ENCODE peak calls at places on chromosome 5, in six cellular contexts. S, J, D, M, I and Z are unnamed samples. For H3K4me1, the result is how much of the 10 kb centered on the place peaks cover.

GRCh38 chr5:114010362-114010761 is 351.5 kb upstream of the KCNN2 start:
- DNase-seq in S (no peak), J (peak), D (no peak), M (no peak), I (no peak), Z (no peak)

GRCh38 chr5:169647566-169647965 is 10.5 kb downstream of the DOCK2 start:
- DNase-seq in S (no peak), J (no peak), D (no peak), M (no peak), I (peak), Z (no peak)

GRCh38 chr5:133829786-133830185 is 138.6 kb downstream of the C5orf15 start:
- DNase-seq in S (no peak), J (no peak), D (no peak), M (no peak), I (no peak), Z (no peak)

GRCh38 chr5:2752059-2752874 is 790 bp upstream of the IRX2 start:
- DNase-seq in S (no peak), J (peak), D (no peak), M (peak), I (no peak), Z (no peak)

GRCh38 chr5:157544623-157544989 is 31.0 kb downstream of the ADAM19 start:
- DNase-seq in S (no peak), J (no peak), D (no peak), M (no peak), I (peak), Z (no peak)

GRCh38 chr5:133704411-133704810 is 92.1 kb upstream of the FSTL4 start:
- DNase-seq in S (no peak), J (no peak), D (no peak), M (no peak), I (no peak), Z (no peak)

GRCh38 chr5:177458912-177459350 is 12.3 kb downstream of the PRR7 start:
- DNase-seq in S (no peak), J (peak), D (no peak), M (peak), I (no peak), Z (no peak)

GRCh38 chr5:117013280-117013877 is 438.8 kb upstream of the SEMA6A start:
- DNase-seq in S (no peak), J (no peak), D (no peak), M (no peak), I (no peak), Z (no peak)

GRCh38 chr5:93929146-93929545 is 187.7 kb upstream of the POU5F2 start:
- DNase-seq in S (no peak), J (peak), D (no peak), M (no peak), I (no peak), Z (no peak)

GRCh38 chr5:167245871-167246270 is 1045.6 kb upstream of the WWC1 start:
- DNase-seq in S (no peak), J (no peak), D (no peak), M (no peak), I (no peak), Z (no peak)

GRCh38 chr5:68285857-68286611 is 70.5 kb downstream of the PIK3R1 start:
- DNase-seq in S (no peak), J (peak), D (no peak), M (peak), I (peak), Z (no peak)

GRCh38 chr5:109571785-109572184 is 117.9 kb upstream of the MAN2A1 start:
- DNase-seq in S (no peak), J (no peak), D (no peak), M (no peak), I (no peak), Z (no peak)

GRCh38 chr5:132202711-132203463 is 24.8 kb downstream of the P4HA2 start:
- DNase-seq in S (no peak), J (no peak), D (no peak), M (no peak), I (no peak), Z (no peak)

GRCh38 chr5:55742778-55743177 is 4.9 kb downstream of the DDX4 start:
- DNase-seq in S (no peak), J (no peak), D (no peak), M (no peak), I (no peak), Z (no peak)

GRCh38 chr5:6525910-6526309 is 77.3 kb downstream of the UBE2QL1 start:
- DNase-seq in S (peak), J (no peak), D (no peak), M (peak), I (no peak), Z (no peak)

GRCh38 chr5:57468481-57469165 is 14.0 kb downstream of the ACTBL2 start:
- DNase-seq in S (no peak), J (peak), D (no peak), M (no peak), I (no peak), Z (no peak)

GRCh38 chr5:114174131-114174530 is 187.7 kb upstream of the KCNN2 start:
- DNase-seq in S (no peak), J (peak), D (no peak), M (peak), I (no peak), Z (no peak)

GRCh38 chr5:1048861-1049838 is 40.5 kb downstream of the NKD2 start:
- DNase-seq in S (no peak), J (no peak), D (no peak), M (no peak), I (no peak), Z (no peak)

GRCh38 chr5:96537386-96537785 is 104.3 kb upstream of the PCSK1 start:
- DNase-seq in S (no peak), J (peak), D (no peak), M (peak), I (peak), Z (no peak)

GRCh38 chr5:57684299-57684702 is 201.7 kb upstream of the ACTBL2 start:
- DNase-seq in S (no peak), J (no peak), D (no peak), M (no peak), I (no peak), Z (no peak)

GRCh38 chr5:61048534-61048933 is 103.5 kb downstream of the NDUFAF2 start:
- DNase-seq in S (no peak), J (peak), D (no peak), M (peak), I (no peak), Z (no peak)

GRCh38 chr5:82641362-82641988 is 363.3 kb upstream of the RPS23 start:
- DNase-seq in S (peak), J (peak), D (no peak), M (peak), I (peak), Z (peak)

GRCh38 chr5:117262607-117263131 is 688.0 kb upstream of the SEMA6A start:
- DNase-seq in S (no peak), J (no peak), D (no peak), M (no peak), I (no peak), Z (no peak)

GRCh38 chr5:176884571-176884890 is 14.6 kb downstream of the HK3 start:
- DNase-seq in S (no peak), J (no peak), D (no peak), M (no peak), I (no peak), Z (no peak)

GRCh38 chr5:179431221-179431620 is 86.0 kb upstream of the ADAMTS2 start:
- DNase-seq in S (no peak), J (no peak), D (no peak), M (no peak), I (no peak), Z (no peak)

GRCh38 chr5:75951158-75951557 is 132.0 kb upstream of the SV2C start:
- DNase-seq in S (no peak), J (no peak), D (no peak), M (no peak), I (no peak), Z (no peak)

GRCh38 chr5:10892135-10892910 is 131.3 kb upstream of the DAP start:
- DNase-seq in S (no peak), J (peak), D (no peak), M (peak), I (no peak), Z (no peak)

GRCh38 chr5:159891371-159891770 is 24.9 kb upstream of the ADRA1B start:
- DNase-seq in S (no peak), J (no peak), D (no peak), M (peak), I (no peak), Z (no peak)

GRCh38 chr5:43040287-43041098 is at the start of gene ANXA2R:
- DNase-seq in S (peak), J (peak), D (peak), M (peak), I (peak), Z (peak)

GRCh38 chr5:60972225-60972624 is 27.2 kb downstream of the NDUFAF2 start:
- DNase-seq in S (no peak), J (no peak), D (no peak), M (no peak), I (peak), Z (no peak)

GRCh38 chr5:1542755-1543154 is 19.0 kb upstream of the LPCAT1 start:
- DNase-seq in S (no peak), J (peak), D (no peak), M (peak), I (no peak), Z (no peak)

GRCh38 chr5:27450607-27451006 is 412.2 kb upstream of the CDH9 start:
- DNase-seq in S (no peak), J (no peak), D (no peak), M (peak), I (no peak), Z (no peak)

GRCh38 chr5:157740211-157740610 is 3.3 kb upstream of the LSM11 start:
- DNase-seq in S (no peak), J (peak), D (no peak), M (peak), I (peak), Z (no peak)

GRCh38 chr5:78841767-78842166 is 143.3 kb downstream of the ARSB start:
- DNase-seq in S (no peak), J (peak), D (no peak), M (no peak), I (no peak), Z (no peak)

GRCh38 chr5:82347213-82347947 is 69.2 kb upstream of the RPS23 start:
- DNase-seq in S (no peak), J (peak), D (no peak), M (no peak), I (no peak), Z (peak)

GRCh38 chr5:159897786-159898393 is 18.4 kb upstream of the ADRA1B start:
- DNase-seq in S (no peak), J (no peak), D (no peak), M (no peak), I (no peak), Z (no peak)

GRCh38 chr5:168282120-168282519 is 9.3 kb upstream of the WWC1 start:
- DNase-seq in S (no peak), J (peak), D (no peak), M (no peak), I (no peak), Z (no peak)

GRCh38 chr5:33319151-33319550 is 121.6 kb upstream of the TARS1 start:
- DNase-seq in S (no peak), J (peak), D (no peak), M (no peak), I (no peak), Z (no peak)
- H3K4me1 ChIP-seq in S (under half), J (under half), D (under half), M (under half), I (under half), Z (under half)

GRCh38 chr5:149779071-149779470 is 49.0 kb downstream of the PPARGC1B start:
- DNase-seq in S (no peak), J (no peak), D (no peak), M (no peak), I (no peak), Z (no peak)

GRCh38 chr5:149776376-149777305 is 46.5 kb downstream of the PPARGC1B start:
- DNase-seq in S (no peak), J (no peak), D (no peak), M (no peak), I (no peak), Z (no peak)

GRCh38 chr5:149777382-149777781 is 47.3 kb downstream of the PPARGC1B start:
- DNase-seq in S (peak), J (peak), D (no peak), M (no peak), I (no peak), Z (no peak)

GRCh38 chr5:149773245-149774095 is 43.4 kb downstream of the PPARGC1B start:
- DNase-seq in S (no peak), J (no peak), D (no peak), M (no peak), I (no peak), Z (no peak)

GRCh38 chr5:149775785-149776184 is 45.7 kb downstream of the PPARGC1B start:
- DNase-seq in S (no peak), J (no peak), D (no peak), M (peak), I (peak), Z (no peak)
- H3K4me1 ChIP-seq in S (half or more), J (under half), D (under half), M (under half), I (under half), Z (under half)

DNA sequence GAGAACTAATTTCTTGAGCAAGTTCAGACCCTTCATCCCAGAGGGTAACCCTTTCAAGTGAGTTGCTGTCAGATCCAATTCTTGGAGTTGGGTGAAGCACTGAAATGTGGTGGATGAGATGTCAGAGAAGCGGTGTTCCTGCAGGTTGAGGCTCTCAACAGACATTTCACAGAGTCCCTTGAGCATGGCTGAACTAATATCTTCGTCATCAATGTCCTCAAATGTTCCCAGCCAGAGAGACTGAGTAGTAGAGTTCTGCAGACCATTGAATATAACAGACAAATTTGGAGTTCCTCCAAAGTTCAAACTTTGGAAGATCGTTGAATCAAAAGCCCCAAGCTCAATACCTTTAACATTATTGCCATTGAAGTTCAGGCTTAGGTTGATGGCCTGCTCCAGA is 12.7 kb downstream of the CD180 start:
- DNase-seq in S (no peak), J (no peak), D (no peak), M (no peak), I (no peak), Z (no peak)
- H3K4me1 ChIP-seq in S (under half), J (under half), D (under half), M (under half), I (under half), Z (under half)

DNA sequence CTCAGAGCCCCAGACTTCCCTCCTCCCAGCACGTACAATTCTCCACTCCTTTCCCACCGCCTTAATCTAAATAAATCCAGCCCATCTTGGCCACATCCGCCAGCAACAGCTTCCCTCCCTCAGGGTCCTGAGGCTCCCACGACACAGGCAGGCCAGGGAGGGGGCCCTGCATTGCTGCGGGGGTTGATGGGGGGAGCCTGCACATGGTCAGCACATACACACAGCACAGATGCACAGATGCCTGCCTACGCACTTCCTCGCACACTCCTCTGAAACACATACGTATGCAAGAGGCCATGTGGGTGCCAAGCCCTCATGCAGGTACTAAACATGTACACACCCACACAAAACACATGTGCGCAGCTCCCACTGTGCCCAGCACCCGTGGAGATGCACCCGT is 14.8 kb downstream of the PDGFRB start:
- DNase-seq in S (no peak), J (peak), D (no peak), M (no peak), I (no peak), Z (no peak)
- H3K4me1 ChIP-seq in S (half or more), J (half or more), D (under half), M (under half), I (under half), Z (half or more)

DNA sequence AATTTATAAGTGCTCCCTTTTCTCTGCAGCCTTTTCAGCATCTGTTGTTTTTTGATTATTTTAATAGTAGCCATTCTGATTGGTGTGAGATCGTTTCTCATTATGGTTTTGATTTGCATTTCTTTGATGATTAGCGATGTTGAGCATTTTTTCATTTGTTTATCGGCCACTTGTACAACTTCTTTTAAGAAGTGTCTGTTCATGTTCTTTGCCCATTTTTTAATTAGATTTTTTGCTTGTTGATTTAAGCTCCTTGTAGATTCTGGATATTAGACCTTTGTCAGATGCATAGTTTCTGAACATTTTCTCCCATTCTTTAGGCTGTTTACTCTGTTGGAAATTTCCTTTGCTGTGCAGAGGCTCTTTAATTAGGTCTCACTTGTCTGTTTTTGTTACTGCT is 46.3 kb downstream of the FYB1 start:
- DNase-seq in S (no peak), J (no peak), D (no peak), M (no peak), I (no peak), Z (no peak)
- H3K4me1 ChIP-seq in S (under half), J (under half), D (half or more), M (under half), I (half or more), Z (under half)

DNA sequence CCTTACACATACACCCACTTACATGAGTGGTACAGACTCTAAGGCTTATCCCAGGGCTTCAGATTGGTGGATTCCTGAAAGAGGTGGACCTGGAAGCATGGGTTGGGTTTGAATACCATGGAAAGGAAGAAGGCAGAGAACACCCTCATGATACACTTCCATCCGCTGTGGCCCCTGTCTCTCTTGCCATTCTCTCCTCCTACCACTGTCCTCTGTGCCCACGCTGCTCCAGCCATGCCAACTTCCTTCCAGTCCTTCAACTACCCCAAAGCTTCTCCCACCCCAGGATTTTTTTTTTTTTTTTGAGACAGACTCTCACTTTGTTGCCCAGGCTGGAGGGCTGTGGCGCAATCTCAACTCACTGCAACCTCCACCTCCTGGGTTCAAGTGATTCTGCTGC is 1.7 kb upstream of the SPARC start:
- DNase-seq in S (no peak), J (no peak), D (no peak), M (no peak), I (no peak), Z (no peak)
- H3K4me1 ChIP-seq in S (under half), J (under half), D (under half), M (under half), I (under half), Z (under half)

GRCh38 chr5:135386886-135387628 is 12.0 kb downstream of the MACROH2A1 start:
- DNase-seq in S (peak), J (peak), D (no peak), M (peak), I (no peak), Z (no peak)
- H3K4me1 ChIP-seq in S (half or more), J (under half), D (under half), M (under half), I (under half), Z (under half)

DNA sequence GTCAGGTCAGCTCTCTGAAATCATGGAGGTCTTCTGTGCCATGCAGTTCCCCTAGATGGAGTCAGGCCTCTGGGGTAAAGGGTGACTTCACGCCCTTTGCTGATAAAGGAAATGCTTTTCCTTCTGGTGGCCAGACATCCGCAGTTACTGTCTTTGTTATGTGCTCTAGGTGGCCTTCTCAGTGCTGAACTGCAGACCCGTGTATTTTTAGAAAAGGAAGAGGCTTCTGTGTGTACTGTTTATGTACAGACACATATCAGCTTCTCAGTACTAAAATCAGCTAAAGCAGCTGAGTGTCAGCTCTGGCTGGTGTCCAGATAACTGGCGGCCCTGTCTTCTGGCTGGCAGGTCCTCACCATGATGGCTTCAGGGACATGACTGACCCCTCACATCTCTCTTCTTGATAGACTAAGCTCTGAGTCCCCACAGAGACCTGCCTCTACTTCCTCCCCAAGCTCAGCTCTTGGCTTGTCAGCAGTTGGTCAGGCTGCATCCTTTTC is 75.3 kb downstream of the ARHGAP26 start:
- DNase-seq in S (no peak), J (no peak), D (no peak), M (no peak), I (no peak), Z (no peak)
- H3K4me1 ChIP-seq in S (half or more), J (under half), D (under half), M (under half), I (under half), Z (half or more)

GRCh38 chr5:138542956-138543729 is at the start of gene ETF1:
- DNase-seq in S (peak), J (peak), D (peak), M (peak), I (peak), Z (peak)
- H3K4me1 ChIP-seq in S (half or more), J (under half), D (half or more), M (under half), I (half or more), Z (under half)

GRCh38 chr5:181259283-181259682 is 1.7 kb downstream of the TRIM52 start:
- DNase-seq in S (no peak), J (no peak), D (no peak), M (peak), I (no peak), Z (no peak)
- H3K4me1 ChIP-seq in S (half or more), J (under half), D (half or more), M (under half), I (half or more), Z (under half)